ENCODE peak calls at places on chromosomes 3 and 15, in ten cellular contexts. Y, T, P, X, D, V, Q, O, J and C are unnamed samples.

GRCh38 chr3:10666621-10667020 is 149.4 kb upstream of the SLC6A11 start:
- DNase-seq in D (no peak), J (no peak), Q (no peak), T (peak; percentile 41), Y (no peak), P (peak; percentile 25), V (no peak), X (no peak), O (no peak), C (peak; percentile 78)

GRCh38 chr3:128367726-128368125 is 99.0 kb downstream of the DNAJB8 start:
- DNase-seq in O (no peak), D (no peak), P (peak; percentile 29), Q (no peak), T (no peak), X (no peak), J (peak; percentile 69), Y (no peak), V (peak; percentile 43), C (peak; percentile 23)

GRCh38 chr3:2967851-2968250 is 142.3 kb downstream of the IL5RA start:
- DNase-seq in J (no peak), V (no peak), Q (no peak), O (no peak), D (no peak), X (no peak), Y (no peak), T (no peak), P (no peak), C (no peak)

GRCh38 chr3:172102883-172103310 is 63.5 kb downstream of the FNDC3B start:
- DNase-seq in V (no peak), Y (no peak), Q (no peak), J (no peak), P (no peak), T (no peak), X (no peak), O (no peak), D (no peak), C (no peak)

GRCh38 chr3:112653209-112653871 is 12.4 kb upstream of the CCDC80 start:
- DNase-seq in Y (no peak), J (peak; percentile 99), P (no peak), Q (no peak), V (peak; percentile 86), O (no peak), X (no peak), T (no peak), D (no peak), C (no peak)

GRCh38 chr3:13600950-13601691 is 52.2 kb downstream of the FBLN2 start:
- DNase-seq in X (no peak), Y (no peak), D (peak; percentile 29), V (peak; percentile 71), Q (no peak), P (no peak), T (no peak), O (no peak), J (peak; percentile 73), C (no peak)

GRCh38 chr3:110332591-110332990 is 739.0 kb upstream of the NECTIN3 start:
- DNase-seq in J (no peak), P (no peak), T (no peak), Y (no peak), O (no peak), V (no peak), X (no peak), D (no peak), Q (no peak), C (no peak)

GRCh38 chr3:43879166-43879565 is 188.4 kb downstream of the ABHD5 start:
- DNase-seq in D (peak; percentile 58), V (peak; percentile 32), P (no peak), T (no peak), O (no peak), X (no peak), Q (peak; percentile 58), J (no peak), Y (no peak), C (no peak)

GRCh38 chr3:57752307-57752706 is 3.8 kb upstream of the SLMAP start:
- DNase-seq in X (no peak), O (no peak), P (peak; percentile 25), Y (no peak), J (peak; percentile 11), T (no peak), V (no peak), D (peak; percentile 88), Q (no peak), C (no peak)

GRCh38 chr3:11118181-11118682 is 36.1 kb upstream of the HRH1 start:
- DNase-seq in J (peak; percentile 81), O (no peak), X (no peak), Q (no peak), D (no peak), V (peak; percentile 85), Y (no peak), P (no peak), T (no peak), C (no peak)

GRCh38 chr3:31404871-31405270 is 127.9 kb upstream of the STT3B start:
- DNase-seq in X (no peak), Y (no peak), O (no peak), J (peak; percentile 6), Q (no peak), T (no peak), P (no peak), V (no peak), D (no peak), C (no peak)

GRCh38 chr3:61613666-61614065 is 52.3 kb downstream of the PTPRG start:
- DNase-seq in P (no peak), Q (no peak), D (no peak), J (no peak), X (no peak), T (no peak), V (no peak), O (no peak), Y (no peak), C (no peak)

GRCh38 chr15:75989875-75990274 is 22.3 kb downstream of the NRG4 start:
- DNase-seq in V (no peak), Q (no peak), P (no peak), Y (no peak), X (no peak), J (no peak), T (no peak), O (no peak), D (no peak), C (no peak)

GRCh38 chr3:171028779-171029232 is 2.3 kb upstream of the SLC2A2 start:
- DNase-seq in D (no peak), P (peak; percentile 60), O (no peak), V (peak; percentile 84), X (no peak), Y (no peak), T (no peak), J (peak; percentile 97), Q (no peak), C (no peak)

GRCh38 chr3:11558002-11558401 is 85.7 kb downstream of the VGLL4 start:
- DNase-seq in J (peak; percentile 88), P (no peak), O (no peak), V (peak; percentile 81), Y (no peak), Q (no peak), X (no peak), D (no peak), T (no peak), C (no peak)

GRCh38 chr15:73005032-73005431 is 47.2 kb upstream of the NEO1 start:
- DNase-seq in J (no peak), Y (no peak), Q (no peak), O (no peak), X (no peak), D (no peak), P (no peak), V (no peak), T (no peak), C (no peak)

GRCh38 chr3:123110238-123110952 is 43.6 kb downstream of the PDIA5 start:
- DNase-seq in J (no peak), V (no peak), Q (no peak), O (no peak), T (no peak), P (no peak), Y (no peak), X (no peak), D (no peak), C (no peak)

GRCh38 chr3:52353291-52353855 is 37.3 kb downstream of the DNAH1 start:
- DNase-seq in O (no peak), D (no peak), J (no peak), P (no peak), V (no peak), X (no peak), Y (no peak), Q (no peak), T (no peak), C (no peak)

GRCh38 chr3:36965440-36965839 is 20.6 kb upstream of the TRANK1 start:
- DNase-seq in X (no peak), O (no peak), J (no peak), T (no peak), V (no peak), Y (no peak), D (no peak), P (no peak), Q (no peak), C (no peak)

GRCh38 chr3:171844873-171845272 is 1.7 kb downstream of the TMEM212 start:
- DNase-seq in Y (no peak), V (no peak), T (no peak), P (no peak), X (no peak), J (no peak), Q (no peak), D (no peak), O (no peak), C (no peak)